ENCODE peak calls at places on chromosomes 2 and 18, in seven cellular contexts. U, E, R, T, W, Y and K are unnamed samples.

GRCh38 chr18:42860011-42860410 is 255.5 kb downstream of the RIT2 start:
- DNase-seq in U (no peak), E (no peak), R (no peak), T (no peak), W (no peak), Y (no peak), K (no peak)

GRCh38 chr2:168210898-168211570 is 36.4 kb downstream of the STK39 start:
- DNase-seq in U (no peak), E (no peak), R (no peak), T (peak), W (peak), Y (no peak), K (no peak)

GRCh38 chr2:8412586-8412985 is 269.3 kb upstream of the ID2 start:
- DNase-seq in U (no peak), E (no peak), R (no peak), T (no peak), W (no peak), Y (no peak), K (no peak)

GRCh38 chr2:176574415-176575236 is 305.4 kb downstream of the MTX2 start:
- DNase-seq in U (no peak), E (no peak), R (no peak), T (no peak), W (no peak), Y (no peak), K (no peak)

GRCh38 chr2:225937625-225938024 is 538.1 kb downstream of the NYAP2 start:
- DNase-seq in U (no peak), E (no peak), R (no peak), T (peak), W (no peak), Y (no peak), K (no peak)

GRCh38 chr2:503288-503999 is 173.8 kb downstream of the TMEM18 start:
- DNase-seq in U (no peak), E (no peak), R (no peak), T (no peak), W (no peak), Y (no peak), K (no peak)

GRCh38 chr18:78660311-78660710 is 319.3 kb upstream of the SALL3 start:
- DNase-seq in U (no peak), E (no peak), R (no peak), T (no peak), W (no peak), Y (no peak), K (no peak)

GRCh38 chr2:230721712-230722111 is 9.1 kb downstream of the CAB39 start:
- DNase-seq in U (no peak), E (no peak), R (no peak), T (no peak), W (peak), Y (no peak), K (no peak)

GRCh38 chr2:218003994-218004419 is 1.2 kb upstream of the TNS1 start:
- DNase-seq in U (no peak), E (no peak), R (no peak), T (no peak), W (no peak), Y (no peak), K (no peak)

GRCh38 chr2:219514196-219514761 is at the start of gene ASIC4:
- DNase-seq in U (no peak), E (no peak), R (no peak), T (no peak), W (peak), Y (no peak), K (no peak)

GRCh38 chr2:222859786-222860726 is 780 bp upstream of the ACSL3 start:
- DNase-seq in U (no peak), E (no peak), R (no peak), T (peak), W (peak), Y (no peak), K (no peak)

GRCh38 chr2:186903183-186903582 is 54.2 kb upstream of the ZSWIM2 start:
- DNase-seq in U (no peak), E (no peak), R (no peak), T (peak), W (no peak), Y (no peak), K (no peak)

GRCh38 chr2:677056-677949 is at the start of gene TMEM18:
- DNase-seq in U (peak), E (peak), R (no peak), T (peak), W (peak), Y (no peak), K (peak)

GRCh38 chr2:196248467-196249104 is 77.2 kb upstream of the STK17B start:
- DNase-seq in U (no peak), E (no peak), R (no peak), T (no peak), W (peak), Y (no peak), K (no peak)

GRCh38 chr18:59249186-59249774 is 24.0 kb downstream of the RAX start:
- DNase-seq in U (peak), E (no peak), R (no peak), T (peak), W (no peak), Y (no peak), K (no peak)

GRCh38 chr2:120945091-120945490 is 209.4 kb downstream of the GLI2 start:
- DNase-seq in U (no peak), E (no peak), R (no peak), T (no peak), W (no peak), Y (no peak), K (no peak)

GRCh38 chr18:21389283-21389682 is 147.3 kb downstream of the GREB1L start:
- DNase-seq in U (no peak), E (no peak), R (no peak), T (no peak), W (no peak), Y (no peak), K (no peak)

GRCh38 chr2:25030702-25031101 is 11.2 kb upstream of the EFR3B start:
- DNase-seq in U (no peak), E (no peak), R (no peak), T (no peak), W (no peak), Y (no peak), K (no peak)

GRCh38 chr18:57754577-57755330 is 48.4 kb downstream of the ATP8B1 start:
- DNase-seq in U (no peak), E (no peak), R (no peak), T (peak), W (no peak), Y (no peak), K (no peak)

GRCh38 chr2:172937884-172938712 is 137.5 kb upstream of the MAP3K20 start:
- DNase-seq in U (no peak), E (no peak), R (no peak), T (no peak), W (no peak), Y (no peak), K (no peak)

GRCh38 chr2:170554278-170554955 is 160.7 kb upstream of the SP5 start:
- DNase-seq in U (no peak), E (no peak), R (no peak), T (peak), W (no peak), Y (no peak), K (no peak)

GRCh38 chr2:205712508-205712907 is 30.2 kb downstream of the NRP2 start:
- DNase-seq in U (no peak), E (no peak), R (no peak), T (peak), W (no peak), Y (no peak), K (no peak)

GRCh38 chr2:72863046-72863445 is 24.2 kb upstream of the SPR start:
- DNase-seq in U (no peak), E (no peak), R (no peak), T (no peak), W (no peak), Y (no peak), K (no peak)

GRCh38 chr2:59733970-59734369 is 819.5 kb downstream of the BCL11A start:
- DNase-seq in U (no peak), E (no peak), R (no peak), T (no peak), W (no peak), Y (no peak), K (no peak)

GRCh38 chr2:80026040-80026729 is 278.4 kb downstream of the LRRTM1 start:
- DNase-seq in U (no peak), E (no peak), R (no peak), T (no peak), W (no peak), Y (no peak), K (no peak)

GRCh38 chr18:76134631-76135030 is 360.4 kb downstream of the ZNF516 start:
- DNase-seq in U (no peak), E (no peak), R (no peak), T (no peak), W (no peak), Y (no peak), K (no peak)

GRCh38 chr2:111178296-111178695 is 57.6 kb downstream of the BCL2L11 start:
- DNase-seq in U (no peak), E (no peak), R (no peak), T (no peak), W (no peak), Y (no peak), K (no peak)

GRCh38 chr2:99471635-99472326 is 18.0 kb downstream of the REV1 start:
- DNase-seq in U (no peak), E (no peak), R (no peak), T (no peak), W (no peak), Y (no peak), K (no peak)

GRCh38 chr2:159449504-159450124 is 163.1 kb upstream of the WDSUB1 start:
- DNase-seq in U (no peak), E (no peak), R (no peak), T (no peak), W (no peak), Y (no peak), K (no peak)

GRCh38 chr2:23926289-23926749 is 604 bp downstream of the ATAD2B start:
- DNase-seq in U (peak), E (no peak), R (peak), T (peak), W (no peak), Y (no peak), K (no peak)

GRCh38 chr2:48692292-48692691 is 63.2 kb downstream of the LHCGR start:
- DNase-seq in U (no peak), E (no peak), R (no peak), T (no peak), W (no peak), Y (no peak), K (no peak)

GRCh38 chr18:2089416-2089815 is 481.9 kb downstream of the METTL4 start:
- DNase-seq in U (no peak), E (no peak), R (no peak), T (no peak), W (peak), Y (no peak), K (no peak)

GRCh38 chr2:109459485-109459884 is 154.3 kb downstream of the SEPTIN10 start:
- DNase-seq in U (no peak), E (no peak), R (no peak), T (no peak), W (no peak), Y (no peak), K (no peak)

GRCh38 chr2:219619235-219619634 is 8.2 kb upstream of the SLC4A3 start:
- DNase-seq in U (no peak), E (no peak), R (no peak), T (no peak), W (no peak), Y (no peak), K (no peak)